ENCODE peak calls at places on chromosome X, in five cellular contexts. One of them, this sample, is unnamed.
A peak's percentile ranks its signal among the peaks of the same experiment; 100 is the strongest.

GRCh38 chrX:107629533-107629909 is 1.2 kb downstream of the PRPS1 start:
- DNase-seq in H9: no peak
- DNase-seq in tibial nerve: peak; percentile 5
- DNase-seq in A549: peak; percentile 48
- DNase-seq in B cell: no peak
- DNase-seq in this sample: no peak

GRCh38 chrX:104113237-104113965 is 1.1 kb downstream of the ZCCHC18 start:
- DNase-seq in H9: peak; percentile 75
- DNase-seq in tibial nerve: no peak
- DNase-seq in A549: peak; percentile 69
- DNase-seq in B cell: peak; percentile 59
- DNase-seq in this sample: peak; percentile 34

GRCh38 chrX:8273451-8273894 is 102.4 kb upstream of the VCX2 start:
- DNase-seq in H9: no peak
- DNase-seq in tibial nerve: no peak
- DNase-seq in A549: no peak
- DNase-seq in B cell: no peak
- DNase-seq in this sample: no peak

GRCh38 chrX:107117993-107118321 is 665 bp downstream of the RBM41 start:
- DNase-seq in H9: no peak
- DNase-seq in tibial nerve: no peak
- DNase-seq in A549: no peak
- DNase-seq in B cell: no peak
- DNase-seq in this sample: peak; percentile 5

GRCh38 chrX:153921511-153922285 is 4.4 kb downstream of the ARHGAP4 start:
- DNase-seq in H9: no peak
- DNase-seq in tibial nerve: no peak
- DNase-seq in A549: no peak
- DNase-seq in B cell: no peak
- DNase-seq in this sample: no peak

GRCh38 chrX:43868791-43869190 is 13.5 kb downstream of the MAOB start:
- DNase-seq in H9: no peak
- DNase-seq in tibial nerve: no peak
- DNase-seq in A549: no peak
- DNase-seq in B cell: no peak
- DNase-seq in this sample: no peak

GRCh38 chrX:20606831-20607230 is 340.1 kb upstream of the RPS6KA3 start:
- DNase-seq in H9: no peak
- DNase-seq in tibial nerve: no peak
- DNase-seq in A549: no peak
- DNase-seq in B cell: no peak
- DNase-seq in this sample: no peak

GRCh38 chrX:108071578-108071977 is 19.8 kb downstream of the PSMD10 start:
- DNase-seq in H9: no peak
- DNase-seq in tibial nerve: no peak
- DNase-seq in A549: no peak
- DNase-seq in B cell: no peak
- DNase-seq in this sample: no peak

GRCh38 chrX:56733459-56734046 is 4.5 kb downstream of the NBDY start:
- DNase-seq in H9: no peak
- DNase-seq in tibial nerve: peak; percentile 84
- DNase-seq in A549: peak; percentile 53
- DNase-seq in B cell: peak; percentile 44
- DNase-seq in this sample: peak; percentile 23

GRCh38 chrX:129523076-129524055 is at the start of gene SMARCA1:
- DNase-seq in H9: peak; percentile 63
- DNase-seq in tibial nerve: peak; percentile 4
- DNase-seq in A549: peak; percentile 79
- DNase-seq in B cell: no peak
- DNase-seq in this sample: peak; percentile 7

GRCh38 chrX:7943600-7944245 is 16.5 kb upstream of the PNPLA4 start:
- DNase-seq in H9: no peak
- DNase-seq in tibial nerve: no peak
- DNase-seq in A549: no peak
- DNase-seq in B cell: no peak
- DNase-seq in this sample: no peak

GRCh38 chrX:75781618-75782017 is 3.4 kb downstream of the MAGEE2 start:
- DNase-seq in H9: no peak
- DNase-seq in tibial nerve: no peak
- DNase-seq in A549: no peak
- DNase-seq in B cell: no peak
- DNase-seq in this sample: no peak

GRCh38 chrX:626745-627509 is 3.7 kb upstream of the SHOX start:
- DNase-seq in H9: no peak
- DNase-seq in tibial nerve: no peak
- DNase-seq in A549: peak; percentile 49
- DNase-seq in B cell: no peak
- DNase-seq in this sample: no peak

GRCh38 chrX:115449742-115450141 is 111.2 kb upstream of the PLS3 start:
- DNase-seq in H9: no peak
- DNase-seq in tibial nerve: peak; percentile 55
- DNase-seq in A549: peak; percentile 3
- DNase-seq in B cell: no peak
- DNase-seq in this sample: no peak

GRCh38 chrX:3638280-3638873 is 75.1 kb downstream of the PRKX start:
- DNase-seq in H9: no peak
- DNase-seq in tibial nerve: peak; percentile 29
- DNase-seq in A549: peak; percentile 37
- DNase-seq in B cell: no peak
- DNase-seq in this sample: peak; percentile 62

GRCh38 chrX:149540133-149540620 is 635 bp upstream of the EOLA1 start:
- DNase-seq in H9: no peak
- DNase-seq in tibial nerve: peak; percentile 89
- DNase-seq in A549: peak; percentile 91
- DNase-seq in B cell: peak; percentile 91
- DNase-seq in this sample: peak; percentile 87

GRCh38 chrX:16851421-16851820 is 18.7 kb downstream of the RBBP7 start:
- DNase-seq in H9: no peak
- DNase-seq in tibial nerve: no peak
- DNase-seq in A549: no peak
- DNase-seq in B cell: no peak
- DNase-seq in this sample: no peak

GRCh38 chrX:55135171-55135570 is 46.4 kb downstream of the PAGE2 start:
- DNase-seq in H9: no peak
- DNase-seq in tibial nerve: peak; percentile 7
- DNase-seq in A549: peak; percentile 45
- DNase-seq in B cell: no peak
- DNase-seq in this sample: no peak

DNA sequence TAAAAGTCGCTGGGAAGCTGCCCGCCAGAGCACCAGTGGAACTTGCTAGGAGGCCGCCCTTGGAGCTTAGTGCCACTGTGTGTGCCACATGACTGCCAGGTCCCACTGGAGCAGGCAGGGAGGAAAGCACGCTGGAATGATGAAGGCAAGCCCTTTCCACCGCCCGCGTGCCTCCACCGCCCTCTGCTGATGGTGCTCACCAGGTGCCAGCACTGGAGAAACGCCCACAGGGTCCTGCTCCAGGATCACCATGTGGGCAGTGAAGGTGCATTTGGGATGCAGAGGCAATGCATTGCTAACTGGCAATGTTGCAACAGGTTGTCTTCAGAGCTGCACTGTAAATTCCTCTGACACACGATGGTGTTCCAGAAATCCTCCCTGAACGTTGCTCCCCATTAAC is 76.3 kb downstream of the SHROOM2 start:
- DNase-seq in H9: no peak
- DNase-seq in tibial nerve: no peak
- DNase-seq in A549: peak; percentile 18
- DNase-seq in B cell: no peak
- DNase-seq in this sample: no peak
- TF ChIP-seq CTCF in H9: peak; percentile 36
- TF ChIP-seq CTCF in tibial nerve: no peak
- TF ChIP-seq CTCF in A549: no peak
- TF ChIP-seq CTCF in B cell: no peak
- TF ChIP-seq CTCF in this sample: no peak

DNA sequence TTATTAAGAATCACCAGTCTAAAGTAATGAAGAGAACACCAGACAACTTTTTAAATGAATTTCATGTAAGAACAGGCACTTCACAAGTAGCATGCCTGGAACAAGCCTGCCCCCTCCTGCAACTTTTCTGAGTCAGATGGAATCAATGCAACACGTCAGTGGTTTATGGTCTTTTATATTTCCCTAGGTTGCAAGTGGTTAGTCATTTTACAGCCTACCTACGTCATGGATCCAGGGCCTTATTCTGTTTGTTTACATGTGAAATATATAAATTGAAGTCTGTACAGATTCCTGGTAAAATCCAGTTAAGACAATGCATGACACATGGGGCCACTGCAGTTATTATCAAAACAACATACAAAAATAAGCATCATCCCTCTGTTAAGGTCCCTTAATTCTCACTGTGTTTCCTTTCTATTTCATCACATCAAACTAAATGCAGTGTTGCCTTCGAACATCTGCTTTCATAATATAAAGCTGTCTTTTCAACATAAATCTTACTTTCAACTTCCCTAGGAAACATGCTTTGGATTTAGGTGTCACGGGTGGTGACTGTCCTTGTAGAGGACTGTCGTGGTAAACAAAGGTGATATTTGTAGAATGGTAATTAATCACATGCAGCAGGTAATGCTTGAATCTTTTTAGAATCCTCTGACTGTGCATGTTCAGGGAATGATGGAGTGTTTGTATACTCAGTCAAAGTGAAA is 309.3 kb downstream of the FRMPD4 start:
- DNase-seq in H9: no peak
- DNase-seq in tibial nerve: peak; percentile 10
- DNase-seq in A549: peak; percentile 53
- DNase-seq in B cell: no peak
- DNase-seq in this sample: no peak
- TF ChIP-seq CTCF in H9: no peak
- TF ChIP-seq CTCF in tibial nerve: no peak
- TF ChIP-seq CTCF in A549: no peak
- TF ChIP-seq CTCF in B cell: no peak
- TF ChIP-seq CTCF in this sample: no peak

DNA sequence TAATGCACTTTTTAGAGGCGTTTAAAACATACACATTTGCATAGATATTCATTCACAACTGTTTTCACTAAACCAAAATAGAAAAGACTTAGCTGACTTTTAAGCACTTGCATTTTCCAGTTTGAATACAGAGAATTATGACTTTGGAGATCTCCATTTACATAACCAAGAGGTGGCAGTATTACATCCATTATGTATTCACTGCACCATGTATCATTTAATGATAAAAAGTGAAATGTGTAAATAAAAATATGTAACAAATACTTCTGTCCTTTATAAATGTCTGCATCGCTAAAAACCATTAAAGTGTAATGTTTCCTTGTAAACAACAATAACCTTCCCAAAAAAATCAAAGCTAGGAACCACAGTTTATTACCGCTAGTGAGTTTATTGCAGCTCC is 413.2 kb downstream of the FGF13 start:
- DNase-seq in H9: no peak
- DNase-seq in tibial nerve: no peak
- DNase-seq in A549: no peak
- DNase-seq in B cell: no peak
- DNase-seq in this sample: no peak
- TF ChIP-seq CTCF in H9: no peak
- TF ChIP-seq CTCF in tibial nerve: no peak
- TF ChIP-seq CTCF in A549: no peak
- TF ChIP-seq CTCF in B cell: no peak
- TF ChIP-seq CTCF in this sample: no peak

GRCh38 chrX:18410038-18410437 is 15.4 kb upstream of the CDKL5 start:
- DNase-seq in H9: no peak
- DNase-seq in tibial nerve: no peak
- DNase-seq in A549: peak; percentile 75
- DNase-seq in B cell: no peak
- DNase-seq in this sample: no peak
- TF ChIP-seq CTCF in H9: peak; percentile 49
- TF ChIP-seq CTCF in tibial nerve: no peak
- TF ChIP-seq CTCF in A549: peak; percentile 65
- TF ChIP-seq CTCF in B cell: no peak
- TF ChIP-seq CTCF in this sample: peak; percentile 52

DNA sequence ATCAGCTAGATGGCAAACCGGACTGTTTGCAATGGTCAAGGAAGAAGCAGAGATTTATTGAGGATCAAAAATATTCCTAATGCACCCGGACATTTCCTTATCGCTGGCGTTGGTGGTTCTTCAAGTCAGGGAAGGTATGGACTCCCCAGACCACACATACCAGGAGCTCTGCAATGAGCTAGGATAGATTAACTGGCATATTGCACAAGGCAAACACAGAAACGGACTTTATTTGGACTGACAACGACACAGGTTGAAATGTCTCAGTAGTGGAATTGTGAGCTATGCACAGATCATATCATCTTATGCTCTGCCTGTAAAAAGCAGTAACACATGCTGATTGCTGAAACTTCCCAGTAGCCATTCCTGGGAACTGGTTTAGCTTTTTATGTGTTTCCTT is 1.7 kb downstream of the TSPAN7 start:
- DNase-seq in H9: no peak
- DNase-seq in tibial nerve: no peak
- DNase-seq in A549: no peak
- DNase-seq in B cell: no peak
- DNase-seq in this sample: no peak
- TF ChIP-seq CTCF in H9: no peak
- TF ChIP-seq CTCF in tibial nerve: no peak
- TF ChIP-seq CTCF in A549: no peak
- TF ChIP-seq CTCF in B cell: no peak
- TF ChIP-seq CTCF in this sample: no peak

GRCh38 chrX:18582910-18583493 is 88.9 kb downstream of the RS1 start:
- DNase-seq in H9: no peak
- DNase-seq in tibial nerve: no peak
- DNase-seq in A549: no peak
- DNase-seq in B cell: no peak
- DNase-seq in this sample: no peak
- TF ChIP-seq CTCF in H9: no peak
- TF ChIP-seq CTCF in tibial nerve: no peak
- TF ChIP-seq CTCF in A549: no peak
- TF ChIP-seq CTCF in B cell: no peak
- TF ChIP-seq CTCF in this sample: no peak

GRCh38 chrX:11445540-11445939 is 152.3 kb downstream of the AMELX start:
- DNase-seq in H9: no peak
- DNase-seq in tibial nerve: no peak
- DNase-seq in A549: no peak
- DNase-seq in B cell: no peak
- DNase-seq in this sample: no peak
- TF ChIP-seq CTCF in H9: no peak
- TF ChIP-seq CTCF in tibial nerve: no peak
- TF ChIP-seq CTCF in A549: no peak
- TF ChIP-seq CTCF in B cell: no peak
- TF ChIP-seq CTCF in this sample: no peak

DNA sequence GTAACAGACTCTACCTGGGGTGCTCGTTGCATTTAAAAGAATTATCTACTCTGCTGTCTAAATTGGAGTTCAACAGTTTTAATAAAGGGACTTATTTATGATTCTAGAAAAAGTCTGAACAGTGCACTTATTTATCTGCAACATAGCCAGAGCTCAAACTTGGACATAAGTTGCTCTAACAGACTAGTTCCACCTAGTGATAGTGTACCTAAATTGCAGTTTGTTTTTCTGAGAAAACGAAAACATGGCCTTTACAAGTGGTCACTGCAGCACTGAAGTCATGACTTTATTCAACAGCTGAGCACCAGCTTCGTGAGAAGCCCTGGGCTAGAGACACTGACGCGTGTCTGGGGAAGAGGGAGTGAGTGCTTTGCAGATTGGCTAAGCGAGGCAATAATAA is 77.3 kb upstream of the IGSF1 start:
- DNase-seq in H9: no peak
- DNase-seq in tibial nerve: no peak
- DNase-seq in A549: peak; percentile 1
- DNase-seq in B cell: no peak
- DNase-seq in this sample: no peak
- TF ChIP-seq CTCF in H9: peak; percentile 54
- TF ChIP-seq CTCF in tibial nerve: no peak
- TF ChIP-seq CTCF in A549: no peak
- TF ChIP-seq CTCF in B cell: no peak
- TF ChIP-seq CTCF in this sample: no peak